ENCODE peak calls at places on chromosomes 16 and 17, in ten cellular contexts. O, Q, J, H, R, Z, U, T, S and W are unnamed samples.

GRCh38 chr17:78862073-78863023 is 21.7 kb upstream of the USP36 start:
- DNase-seq in O (peak), U (peak), H (peak), R (peak), S (no peak), T (peak), J (peak), Q (peak), Z (peak), W (peak)

GRCh38 chr17:10216213-10216982 is 18.0 kb upstream of the GAS7 start:
- DNase-seq in H (no peak), U (no peak), Q (no peak), O (no peak), S (no peak), R (no peak), Z (no peak), T (no peak), J (no peak), W (no peak)

GRCh38 chr16:27245276-27246231 is 23.0 kb downstream of the NSMCE1 start:
- DNase-seq in H (peak), Z (no peak), O (peak), T (peak), U (no peak), R (no peak), S (no peak), J (no peak), Q (no peak), W (peak)

GRCh38 chr16:55399911-55400310 is 75.9 kb downstream of the IRX6 start:
- DNase-seq in O (no peak), Z (no peak), U (no peak), J (no peak), H (no peak), T (no peak), S (no peak), R (no peak), Q (no peak), W (no peak)

GRCh38 chr17:57442914-57443571 is 186.7 kb downstream of the MSI2 start:
- DNase-seq in S (no peak), U (peak), T (no peak), Z (no peak), J (no peak), Q (no peak), H (peak), R (peak), O (no peak), W (no peak)

GRCh38 chr17:30378191-30378796 is 433 bp upstream of the CPD start:
- DNase-seq in S (no peak), J (no peak), T (peak), Z (no peak), O (peak), H (no peak), R (peak), Q (no peak), U (peak), W (peak)

GRCh38 chr17:58189436-58190146 is 2.9 kb upstream of the EPX start:
- DNase-seq in J (no peak), R (peak), U (no peak), S (no peak), O (no peak), T (no peak), Z (no peak), H (peak), Q (no peak), W (no peak)

GRCh38 chr16:19415461-19415860 is 2.2 kb upstream of the TMC5 start:
- DNase-seq in S (no peak), R (peak), T (no peak), H (no peak), J (no peak), Q (no peak), Z (no peak), O (no peak), U (peak), W (no peak)

GRCh38 chr16:75195811-75196790 is 10.9 kb downstream of the CTRB2 start:
- DNase-seq in O (no peak), R (peak), U (no peak), T (no peak), J (no peak), S (no peak), Q (no peak), Z (no peak), H (no peak), W (no peak)

GRCh38 chr17:58043221-58044181 is 36.5 kb upstream of the SRSF1 start:
- DNase-seq in R (no peak), S (no peak), O (no peak), Q (no peak), T (no peak), J (no peak), Z (no peak), U (no peak), H (no peak), W (no peak)

GRCh38 chr16:89191033-89191900 is 9.1 kb downstream of the SLC22A31 start:
- DNase-seq in H (no peak), O (no peak), S (no peak), T (no peak), R (no peak), Z (no peak), Q (no peak), U (no peak), J (no peak), W (no peak)

GRCh38 chr16:241866-242265 is 7.2 kb downstream of the FAM234A start:
- DNase-seq in S (no peak), T (no peak), J (no peak), R (no peak), H (no peak), Q (no peak), U (no peak), Z (no peak), O (no peak), W (no peak)

GRCh38 chr17:19672009-19672837 is 23.7 kb downstream of the ALDH3A2 start:
- DNase-seq in Q (no peak), U (peak), Z (no peak), S (no peak), H (no peak), J (peak), O (no peak), R (peak), T (no peak), W (no peak)

GRCh38 chr17:35877345-35878029 is 2.7 kb downstream of the CCL5 start:
- DNase-seq in R (no peak), H (no peak), O (no peak), U (no peak), J (no peak), Z (no peak), T (no peak), S (no peak), Q (no peak), W (no peak)

GRCh38 chr17:77842906-77843249 is 115.6 kb upstream of the TNRC6C start:
- DNase-seq in Z (no peak), Q (no peak), R (no peak), O (peak), U (no peak), H (no peak), T (no peak), J (no peak), S (no peak), W (no peak)

GRCh38 chr17:31811021-31811565 is 48.0 kb downstream of the COPRS start:
- DNase-seq in S (no peak), T (no peak), Z (no peak), H (no peak), Q (no peak), R (no peak), O (no peak), J (no peak), U (no peak), W (no peak)

GRCh38 chr17:74452841-74453661 is 13.4 kb upstream of the CD300A start:
- DNase-seq in Z (no peak), O (no peak), U (no peak), T (no peak), R (no peak), Q (no peak), S (no peak), J (no peak), H (no peak), W (peak)
- TF ChIP-seq POLR2A in Z (no peak), O (no peak), U (no peak), T (no peak), R (no peak), Q (no peak), S (no peak), J (no peak), H (no peak), W (no peak)

DNA sequence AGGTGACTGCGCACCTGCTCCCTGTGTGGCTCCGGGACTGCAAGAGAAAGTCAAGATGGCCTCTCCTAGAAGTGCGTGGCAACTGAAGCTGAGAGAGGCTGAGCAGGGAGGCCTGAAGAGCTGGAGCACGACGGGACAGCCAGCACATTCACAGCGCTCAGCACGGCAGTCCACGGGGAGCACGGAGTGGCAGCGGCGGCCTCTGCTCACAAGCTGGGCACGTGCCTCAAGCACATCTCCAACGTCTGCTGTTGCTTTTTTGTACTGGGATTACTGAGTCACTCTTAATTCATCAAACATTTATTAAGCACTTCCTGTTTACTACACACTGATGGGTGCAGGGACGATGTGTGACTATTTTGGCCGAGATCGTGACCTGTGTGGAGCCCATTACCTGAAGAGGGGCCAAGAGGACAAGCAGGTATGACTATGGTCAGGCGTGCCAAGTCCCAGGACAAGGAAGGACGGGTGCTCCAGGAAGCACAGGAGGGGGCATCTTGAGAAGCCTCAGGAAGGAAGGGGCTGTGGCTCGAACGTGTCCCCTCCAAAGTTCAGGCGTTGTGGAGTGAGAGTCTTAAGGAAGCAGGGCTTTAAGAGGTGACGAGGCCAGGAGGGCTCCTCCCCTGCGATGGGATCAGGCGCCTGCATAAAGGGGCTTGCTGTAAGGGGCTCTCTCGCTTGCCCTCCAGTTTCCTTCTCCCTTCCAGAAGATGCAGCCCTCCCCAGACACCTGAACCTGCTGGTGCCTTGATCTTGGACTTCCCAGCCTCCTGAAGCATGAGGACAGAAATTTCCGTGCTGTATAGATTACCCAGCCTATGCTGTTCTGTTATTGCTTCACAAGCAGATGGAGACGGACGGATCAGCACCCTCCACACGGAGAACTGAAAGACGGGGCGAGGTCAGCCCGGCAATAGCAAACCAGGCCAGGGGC is 105.8 kb downstream of the ADCY9 start:
- DNase-seq in U (no peak), T (no peak), O (no peak), S (no peak), J (no peak), H (no peak), R (no peak), Q (no peak), Z (no peak), W (no peak)
- H3K27ac ChIP-seq in U (no peak), T (no peak), O (no peak), S (no peak), J (no peak), H (peak), R (no peak), Q (no peak), Z (peak), W (no peak)

GRCh38 chr16:72355561-72355960 is 183.6 kb upstream of the PMFBP1 start:
- DNase-seq in U (no peak), Z (no peak), R (no peak), J (no peak), S (no peak), H (no peak), Q (no peak), T (no peak), O (no peak), W (no peak)
- TF ChIP-seq EP300 in U (no peak), Z (no peak), R (no peak), J (no peak), S (no peak), H (no peak), Q (no peak), T (no peak), O (no peak), W (no peak)

DNA sequence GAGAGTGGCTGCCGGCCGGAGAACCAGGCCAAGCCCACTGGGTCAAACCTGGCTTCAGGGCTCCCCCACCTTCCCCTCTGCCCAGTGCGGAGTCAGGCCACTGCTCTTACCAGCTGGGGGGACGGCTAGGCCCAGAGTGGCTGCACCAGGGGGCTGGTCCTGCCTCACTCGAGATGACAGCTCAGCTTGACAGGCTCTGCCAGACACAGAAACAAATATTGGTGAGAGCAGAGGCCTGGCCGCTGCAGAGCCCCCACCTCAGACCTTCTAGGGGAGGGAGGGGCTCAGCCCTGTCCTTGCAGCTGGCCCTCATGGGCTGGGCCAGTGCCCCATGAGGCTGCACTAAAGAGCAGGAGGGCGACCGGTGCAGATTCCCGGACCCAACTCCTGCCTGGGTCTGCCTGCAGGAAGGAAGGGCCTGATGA is 4.5 kb downstream of the NUDT16L1 start:
- DNase-seq in H (no peak), S (no peak), T (no peak), O (no peak), R (no peak), Z (no peak), U (no peak), J (no peak), Q (no peak), W (peak)
- TF ChIP-seq POLR2A in H (no peak), S (no peak), T (no peak), O (no peak), R (no peak), Z (no peak), U (peak), J (no peak), Q (no peak), W (no peak)

GRCh38 chr16:3112881-3113574 is 642 bp downstream of the ZNF205 start:
- DNase-seq in Q (no peak), S (no peak), H (no peak), O (peak), J (no peak), R (no peak), U (no peak), T (peak), Z (no peak), W (peak)
- H3K27ac ChIP-seq in Q (no peak), S (peak), H (peak), O (peak), J (no peak), R (peak), U (peak), T (peak), Z (peak), W (no peak)